ENCODE peak calls at places on chromosomes 5 and 9, in ten cellular contexts. Y is NCI-H524; G is KBM-7; X is NCI-H1092; U is suprapubic skin; E is M059J; V is HT1080; B is activated CD4-positive, alpha-beta T cell treated with anti-CD3 and anti-CD28 coated beads for 1 hour; D is fibroblast of lung; Q is endothelial cell. O is an unnamed sample.

GRCh38 chr9:12719431-12719830 is 26.2 kb downstream of the TYRP1 start:
- DNase-seq in U (no peak), X (no peak), Q (no peak), D (peak), V (peak), G (peak), E (peak), B (no peak), Y (peak), O (no peak)

GRCh38 chr5:82106207-82106606 is 134.4 kb downstream of the ATG10 start:
- DNase-seq in U (no peak), E (peak), D (peak), V (no peak), X (no peak), Q (no peak), G (no peak), B (no peak), Y (peak), O (peak)

GRCh38 chr9:75087279-75087823 is 604 bp downstream of the NMRK1 start:
- DNase-seq in U (no peak), Y (no peak), D (peak), X (no peak), G (peak), V (peak), E (peak), B (no peak), Q (no peak), O (peak)

GRCh38 chr5:96434201-96434645 is 1.2 kb upstream of the PCSK1 start:
- DNase-seq in Q (peak), E (peak), Y (peak), X (peak), D (peak), B (no peak), U (no peak), V (peak), G (peak), O (peak)

GRCh38 chr9:88952086-88952615 is 39.1 kb upstream of the S1PR3 start:
- DNase-seq in V (no peak), Q (no peak), U (no peak), D (no peak), B (no peak), X (no peak), E (no peak), G (no peak), Y (no peak), O (no peak)

GRCh38 chr5:168706655-168707069 is 127.5 kb upstream of the PANK3 start:
- DNase-seq in V (peak), Q (peak), E (peak), B (no peak), G (no peak), X (peak), Y (peak), U (no peak), D (peak), O (peak)

GRCh38 chr5:100731768-100732167 is 171.3 kb downstream of the ST8SIA4 start:
- DNase-seq in V (peak), Y (no peak), B (no peak), U (no peak), E (peak), X (no peak), D (no peak), G (peak), Q (no peak), O (no peak)

GRCh38 chr9:83043583-83043982 is 19.4 kb downstream of the RASEF start:
- DNase-seq in D (no peak), E (no peak), Q (no peak), X (no peak), U (no peak), G (no peak), B (no peak), Y (no peak), V (no peak), O (no peak)

GRCh38 chr5:172715931-172716682 is 54.9 kb downstream of the DUSP1 start:
- DNase-seq in G (no peak), X (no peak), Y (peak), B (no peak), E (no peak), V (no peak), D (no peak), U (no peak), Q (no peak), O (no peak)

GRCh38 chr5:172418847-172419810 is 35.2 kb downstream of the SH3PXD2B start:
- DNase-seq in B (no peak), U (peak), X (no peak), Y (peak), Q (no peak), V (no peak), G (no peak), E (no peak), D (no peak), O (no peak)

GRCh38 chr5:132481243-132482211 is 9.0 kb downstream of the IRF1 start:
- DNase-seq in B (peak), Q (no peak), X (no peak), V (no peak), Y (no peak), U (peak), G (no peak), E (peak), D (no peak), O (peak)

GRCh38 chr9:107693620-107694326 is 204.2 kb upstream of the KLF4 start:
- DNase-seq in E (peak), Y (peak), U (no peak), D (peak), Q (no peak), V (peak), X (no peak), B (no peak), G (no peak), O (no peak)

GRCh38 chr9:215631-216155 is 1.0 kb downstream of the DOCK8 start:
- DNase-seq in D (no peak), V (no peak), E (no peak), Y (no peak), G (no peak), U (no peak), X (no peak), B (no peak), Q (no peak), O (no peak)

GRCh38 chr9:121463026-121463827 is 36.4 kb downstream of the GGTA1 start:
- DNase-seq in G (peak), E (peak), B (no peak), V (no peak), U (no peak), X (no peak), D (no peak), Q (peak), Y (peak), O (peak)

GRCh38 chr5:63959177-63959982 is 2.9 kb downstream of the HTR1A start:
- DNase-seq in G (no peak), V (no peak), Y (peak), E (no peak), B (no peak), Q (peak), X (peak), D (no peak), U (no peak), O (no peak)

GRCh38 chr9:123743737-123744136 is 186.2 kb downstream of the DENND1A start:
- DNase-seq in Q (no peak), V (no peak), Y (no peak), D (no peak), U (no peak), E (no peak), B (no peak), X (no peak), G (no peak), O (no peak)

GRCh38 chr9:101388507-101388993 is 3.7 kb upstream of the BAAT start:
- DNase-seq in Y (peak), U (no peak), Q (no peak), E (peak), B (no peak), V (no peak), X (no peak), G (no peak), D (no peak), O (no peak)

GRCh38 chr5:109413463-109413862 is 3.7 kb upstream of the PJA2 start:
- DNase-seq in B (no peak), V (no peak), Y (peak), X (peak), G (peak), U (no peak), Q (no peak), E (peak), D (peak), O (peak)

GRCh38 chr5:38921174-38921573 is 75.4 kb downstream of the OSMR start:
- DNase-seq in X (no peak), Q (peak), V (no peak), U (no peak), D (no peak), B (no peak), Y (no peak), G (no peak), E (peak), O (no peak)

GRCh38 chr9:107504585-107505455 is 15.3 kb upstream of the KLF4 start:
- DNase-seq in Y (no peak), U (no peak), X (no peak), E (peak), V (peak), Q (no peak), D (peak), B (no peak), G (no peak), O (peak)

GRCh38 chr9:131160416-131161112 is 35.2 kb downstream of the NUP214 start:
- DNase-seq in E (no peak), X (no peak), U (no peak), V (no peak), G (no peak), D (no peak), B (no peak), Y (no peak), Q (no peak), O (no peak)

GRCh38 chr9:111986035-111986556 is 89.5 kb downstream of the UGCG start:
- DNase-seq in Y (no peak), D (peak), G (no peak), X (no peak), U (no peak), Q (no peak), V (no peak), B (no peak), E (no peak), O (no peak)

GRCh38 chr5:117065161-117065560 is 490.5 kb upstream of the SEMA6A start:
- DNase-seq in D (no peak), E (no peak), B (no peak), Y (no peak), G (no peak), U (no peak), V (no peak), Q (no peak), X (no peak), O (no peak)

GRCh38 chr9:65411336-65411735 is 126.3 kb upstream of the FOXD4L5 start:
- DNase-seq in G (no peak), U (no peak), D (no peak), E (no peak), X (no peak), B (no peak), Q (no peak), Y (no peak), V (no peak), O (no peak)

GRCh38 chr9:88852794-88853193 is 138.5 kb upstream of the S1PR3 start:
- DNase-seq in B (no peak), V (peak), D (peak), Y (no peak), U (no peak), G (no peak), X (no peak), Q (no peak), E (peak), O (peak)

GRCh38 chr5:96459313-96460109 is 26.5 kb upstream of the PCSK1 start:
- DNase-seq in E (no peak), Y (peak), D (no peak), B (no peak), X (peak), G (no peak), Q (no peak), U (no peak), V (no peak), O (no peak)

GRCh38 chr5:163580516-163580915 is 75.1 kb downstream of the MAT2B start:
- DNase-seq in D (no peak), B (no peak), G (no peak), U (no peak), V (no peak), X (no peak), Q (no peak), E (peak), Y (no peak), O (no peak)

GRCh38 chr9:93730213-93730612 is 153.8 kb downstream of the PHF2 start:
- DNase-seq in G (no peak), Y (no peak), D (no peak), V (no peak), X (no peak), B (no peak), U (no peak), E (no peak), Q (no peak), O (no peak)

GRCh38 chr9:77981332-77981731 is 50.3 kb downstream of the GNAQ start:
- DNase-seq in B (no peak), Y (no peak), U (no peak), G (peak), V (peak), E (peak), D (peak), Q (no peak), X (no peak), O (peak)

GRCh38 chr5:139886213-139886612 is 90.6 kb downstream of the PSD2 start:
- DNase-seq in Y (no peak), U (no peak), E (no peak), B (no peak), G (no peak), D (no peak), V (no peak), X (no peak), Q (no peak), O (no peak)

GRCh38 chr5:9467199-9468069 is 78.4 kb downstream of the SEMA5A start:
- DNase-seq in B (no peak), Q (no peak), G (no peak), E (no peak), X (no peak), Y (no peak), D (no peak), U (peak), V (no peak), O (no peak)

GRCh38 chr5:123155511-123155923 is 66.5 kb downstream of the PRDM6 start:
- DNase-seq in D (peak), B (no peak), U (no peak), Y (no peak), X (no peak), G (no peak), E (peak), V (no peak), Q (no peak), O (no peak)

GRCh38 chr5:40904205-40904993 is 4.9 kb upstream of the C7 start:
- DNase-seq in U (peak), X (peak), E (peak), Q (peak), Y (peak), G (peak), V (peak), D (peak), B (no peak), O (peak)

O was measured in thyroid gland.